ENCODE peak calls at places on chromosomes 6 and 20, in seven cellular contexts. G is tibial artery, R is GM03348, M is anterior cingulate cortex, Z is iris pigment epithelial cell, C is nucleus accumbens, V is left colon. X is an unnamed sample.

GRCh38 chr6:16639689-16640480 is 121.4 kb downstream of the ATXN1 start:
- DNase-seq in G (no peak), R (peak), M (no peak), Z (peak), C (no peak), V (no peak), X (peak)

GRCh38 chr6:26501482-26501986 is 1.4 kb downstream of the BTN1A1 start:
- DNase-seq in G (peak), R (peak), M (no peak), Z (peak), C (no peak), V (peak), X (no peak)

GRCh38 chr6:139611327-139611958 is 237.0 kb upstream of the CITED2 start:
- DNase-seq in G (no peak), R (no peak), M (no peak), Z (no peak), C (no peak), V (no peak), X (no peak)

GRCh38 chr20:31565699-31566331 is 39.3 kb upstream of the ID1 start:
- DNase-seq in G (no peak), R (no peak), M (no peak), Z (no peak), C (no peak), V (no peak), X (no peak)

GRCh38 chr6:118198746-118199145 is 291.7 kb downstream of the SLC35F1 start:
- DNase-seq in G (no peak), R (no peak), M (no peak), Z (peak), C (no peak), V (no peak), X (peak)

GRCh38 chr6:26251354-26252081 is 113.5 kb upstream of the BTN3A2 start:
- DNase-seq in G (peak), R (peak), M (no peak), Z (peak), C (no peak), V (peak), X (no peak)

GRCh38 chr6:64146094-64146493 is 510.5 kb downstream of the PHF3 start:
- DNase-seq in G (no peak), R (no peak), M (no peak), Z (no peak), C (no peak), V (no peak), X (no peak)

GRCh38 chr6:136772685-136773472 is 19.4 kb downstream of the MAP3K5 start:
- DNase-seq in G (no peak), R (no peak), M (no peak), Z (no peak), C (no peak), V (no peak), X (no peak)

GRCh38 chr6:25709761-25710160 is 44.8 kb upstream of the SLC17A4 start:
- DNase-seq in G (no peak), R (no peak), M (no peak), Z (no peak), C (no peak), V (no peak), X (no peak)

GRCh38 chr6:2196079-2196679 is 49.2 kb downstream of the GMDS start:
- DNase-seq in G (no peak), R (peak), M (no peak), Z (peak), C (no peak), V (no peak), X (peak)

GRCh38 chr6:27562027-27562410 is 89.1 kb upstream of the ZNF184 start:
- DNase-seq in G (no peak), R (no peak), M (no peak), Z (no peak), C (no peak), V (no peak), X (peak)

GRCh38 chr6:84046755-84047154 is 13.2 kb downstream of the MRAP2 start:
- DNase-seq in G (no peak), R (no peak), M (no peak), Z (no peak), C (no peak), V (no peak), X (no peak)

GRCh38 chr6:71290611-71291010 is 2.0 kb downstream of the OGFRL1 start:
- DNase-seq in G (no peak), R (no peak), M (no peak), Z (no peak), C (no peak), V (no peak), X (no peak)

GRCh38 chr6:80468398-80468797 is 361.9 kb downstream of the BCKDHB start:
- DNase-seq in G (no peak), R (no peak), M (no peak), Z (no peak), C (no peak), V (no peak), X (no peak)

GRCh38 chr20:36700438-36700837 is 45.5 kb downstream of the NDRG3 start:
- DNase-seq in G (no peak), R (no peak), M (no peak), Z (no peak), C (no peak), V (no peak), X (no peak)

GRCh38 chr6:30769088-30769852 is 24.9 kb upstream of the IER3 start:
- DNase-seq in G (no peak), R (peak), M (no peak), Z (peak), C (peak), V (peak), X (peak)

GRCh38 chr6:113630365-113630737 is 226.8 kb upstream of the MARCKS start:
- DNase-seq in G (no peak), R (peak), M (no peak), Z (peak), C (no peak), V (no peak), X (no peak)

GRCh38 chr6:11043961-11044711 is at the start of gene ELOVL2:
- DNase-seq in G (no peak), R (peak), M (no peak), Z (peak), C (no peak), V (no peak), X (peak)

GRCh38 chr6:56902551-56903464 is 52.1 kb upstream of the BEND6 start:
- DNase-seq in G (no peak), R (peak), M (no peak), Z (peak), C (no peak), V (no peak), X (peak)

GRCh38 chr20:57498425-57499400 is 26.2 kb downstream of the CTCFL start:
- DNase-seq in G (no peak), R (no peak), M (no peak), Z (peak), C (no peak), V (no peak), X (peak)

GRCh38 chr6:15227827-15228318 is 18.0 kb upstream of the JARID2 start:
- DNase-seq in G (no peak), R (no peak), M (no peak), Z (no peak), C (no peak), V (no peak), X (no peak)

GRCh38 chr20:20641783-20642182 is 70.7 kb downstream of the RALGAPA2 start:
- DNase-seq in G (no peak), R (no peak), M (no peak), Z (no peak), C (no peak), V (no peak), X (no peak)

GRCh38 chr6:97594834-97595233 is 311.8 kb upstream of the MMS22L start:
- DNase-seq in G (no peak), R (peak), M (no peak), Z (peak), C (no peak), V (no peak), X (peak)

GRCh38 chr6:161272600-161273355 is 1.1 kb downstream of the AGPAT4 start:
- DNase-seq in G (no peak), R (no peak), M (no peak), Z (peak), C (no peak), V (no peak), X (peak)

GRCh38 chr20:53866787-53867740 is 203.3 kb downstream of the BCAS1 start:
- DNase-seq in G (no peak), R (no peak), M (no peak), Z (peak), C (no peak), V (no peak), X (no peak)

GRCh38 chr20:19993937-19994667 is 23.1 kb upstream of the NAA20 start:
- DNase-seq in G (no peak), R (peak), M (no peak), Z (peak), C (no peak), V (no peak), X (peak)

X was measured in HT1080.